ENCODE peak calls at places on chromosomes 1 and 21, in ten cellular contexts. F is transverse colon, A is body of pancreas, B is IMR-90, P is lower leg skin, I is tibial nerve, H is right lobe of liver, N is ovary, U is sigmoid colon, M is A549. V is an unnamed sample.
A peak's percentile ranks its signal among the peaks of the same experiment; 100 is the strongest.

GRCh38 chr1:84936116-84936810 is 43.3 kb upstream of the LPAR3 start:
- DNase-seq in F (peak; percentile 15), A (peak; percentile 54), B (peak; percentile 72), P (no peak), I (no peak), H (no peak), N (no peak), U (no peak), M (peak; percentile 46), V (peak; percentile 29)

GRCh38 chr1:58515794-58516401 is 30.6 kb downstream of the OMA1 start:
- DNase-seq in F (peak; percentile 21), A (peak; percentile 52), B (peak; percentile 85), P (no peak), I (no peak), H (no peak), N (no peak), U (peak; percentile 73), M (peak; percentile 70), V (peak; percentile 35)

GRCh38 chr1:182389619-182390047 is 2.0 kb downstream of the GLUL start:
- DNase-seq in F (peak; percentile 54), A (peak; percentile 83), B (no peak), P (peak; percentile 88), I (no peak), H (no peak), N (no peak), U (peak; percentile 78), M (no peak), V (peak; percentile 17)

GRCh38 chr21:29434081-29434480 is 135.4 kb downstream of the BACH1 start:
- DNase-seq in F (no peak), A (no peak), B (no peak), P (no peak), I (no peak), H (no peak), N (no peak), U (no peak), M (no peak), V (no peak)

GRCh38 chr21:33948951-33949444 is 33.4 kb upstream of the ATP5PO start:
- DNase-seq in F (no peak), A (no peak), B (no peak), P (no peak), I (no peak), H (no peak), N (no peak), U (no peak), M (no peak), V (no peak)

GRCh38 chr1:11062965-11063401 is 3.2 kb upstream of the SRM start:
- DNase-seq in F (no peak), A (no peak), B (no peak), P (peak; percentile 56), I (no peak), H (no peak), N (no peak), U (peak; percentile 40), M (no peak), V (no peak)

GRCh38 chr1:87927391-87928073 is 598.9 kb downstream of the LMO4 start:
- DNase-seq in F (no peak), A (no peak), B (no peak), P (no peak), I (no peak), H (no peak), N (no peak), U (no peak), M (no peak), V (no peak)

GRCh38 chr1:16356867-16357266 is 4.6 kb upstream of the FBXO42 start:
- DNase-seq in F (no peak), A (no peak), B (no peak), P (no peak), I (no peak), H (no peak), N (no peak), U (no peak), M (no peak), V (no peak)

GRCh38 chr1:175833502-175833901 is 90.1 kb upstream of the TNR start:
- DNase-seq in F (no peak), A (no peak), B (no peak), P (no peak), I (no peak), H (no peak), N (no peak), U (no peak), M (no peak), V (no peak)

GRCh38 chr1:210505601-210506564 is 177.2 kb downstream of the HHAT start:
- DNase-seq in F (no peak), A (no peak), B (no peak), P (no peak), I (no peak), H (no peak), N (no peak), U (no peak), M (no peak), V (peak; percentile 25)

GRCh38 chr1:204123376-204123775 is 28.5 kb downstream of the ETNK2 start:
- DNase-seq in F (peak; percentile 27), A (no peak), B (peak; percentile 7), P (no peak), I (no peak), H (no peak), N (no peak), U (no peak), M (no peak), V (no peak)

GRCh38 chr1:1348420-1349255 is 580 bp downstream of the DVL1 start:
- DNase-seq in F (no peak), A (peak; percentile 63), B (peak; percentile 46), P (no peak), I (no peak), H (no peak), N (peak; percentile 77), U (no peak), M (peak; percentile 63), V (no peak)

GRCh38 chr1:175900171-175900570 is 156.8 kb upstream of the TNR start:
- DNase-seq in F (no peak), A (no peak), B (peak; percentile 44), P (no peak), I (no peak), H (no peak), N (no peak), U (no peak), M (no peak), V (no peak)

GRCh38 chr1:91731815-91732214 is 154.1 kb downstream of the TGFBR3 start:
- DNase-seq in F (no peak), A (no peak), B (peak; percentile 49), P (no peak), I (no peak), H (no peak), N (no peak), U (no peak), M (no peak), V (no peak)

GRCh38 chr1:164891615-164892014 is 332.6 kb downstream of the PBX1 start:
- DNase-seq in F (no peak), A (no peak), B (no peak), P (no peak), I (no peak), H (no peak), N (no peak), U (no peak), M (peak; percentile 12), V (no peak)

GRCh38 chr1:59674605-59675004 is 140.1 kb upstream of the HOOK1 start:
- DNase-seq in F (peak; percentile 8), A (no peak), B (peak; percentile 24), P (no peak), I (no peak), H (no peak), N (no peak), U (peak; percentile 74), M (no peak), V (no peak)

GRCh38 chr1:59680044-59680443 is 134.7 kb upstream of the HOOK1 start:
- DNase-seq in F (no peak), A (no peak), B (no peak), P (no peak), I (no peak), H (no peak), N (no peak), U (no peak), M (no peak), V (no peak)

GRCh38 chr1:59678809-59679228 is 135.9 kb upstream of the HOOK1 start:
- DNase-seq in F (no peak), A (no peak), B (peak; percentile 98), P (no peak), I (no peak), H (no peak), N (no peak), U (no peak), M (peak; percentile 32), V (no peak)

GRCh38 chr1:59682405-59683080 is 132.2 kb upstream of the HOOK1 start:
- DNase-seq in F (no peak), A (no peak), B (peak; percentile 77), P (no peak), I (no peak), H (no peak), N (no peak), U (peak; percentile 77), M (no peak), V (no peak)

GRCh38 chr1:59678065-59678808 is 136.5 kb upstream of the HOOK1 start:
- DNase-seq in F (no peak), A (no peak), B (no peak), P (no peak), I (no peak), H (no peak), N (no peak), U (no peak), M (no peak), V (no peak)
- H3K4me3 ChIP-seq in F (no peak overlapping the region), A (no peak overlapping the region), B (no peak overlapping the region), P (no peak overlapping the region), I (no peak overlapping the region), H (no peak overlapping the region), N (no peak overlapping the region), U (no peak overlapping the region), M (no peak overlapping the region), V (no peak overlapping the region)

DNA sequence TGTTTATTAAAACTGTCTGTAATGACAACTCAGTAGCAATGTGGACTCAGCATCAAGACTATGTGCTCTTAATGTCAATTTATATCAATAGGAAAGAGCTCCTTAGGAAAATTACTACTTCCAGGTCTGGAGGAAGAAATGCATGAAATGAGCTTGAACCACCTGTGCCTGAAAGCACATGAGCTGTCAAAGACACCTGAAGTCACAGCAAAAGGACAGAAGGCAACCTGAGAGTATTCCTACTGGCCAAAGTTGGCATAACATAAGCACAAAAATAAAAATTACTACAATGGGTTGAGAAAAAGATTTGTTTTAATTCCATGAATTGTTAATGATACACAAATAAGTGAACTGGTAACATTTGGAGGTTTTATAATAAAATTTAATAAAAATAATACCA is 13.4 kb upstream of the KRTAP7-1 start:
- DNase-seq in F (no peak), A (no peak), B (no peak), P (no peak), I (no peak), H (no peak), N (no peak), U (no peak), M (no peak), V (no peak)
- TF ChIP-seq CTCF in F (no peak), A (no peak), B (no peak), P (no peak), I (no peak), H (no peak), N (no peak), U (no peak), M (no peak), V (no peak)

GRCh38 chr1:156992215-156992614 is 53.3 kb downstream of the ARHGEF11 start:
- DNase-seq in F (peak; percentile 20), A (no peak), B (no peak), P (no peak), I (no peak), H (no peak), N (no peak), U (no peak), M (no peak), V (no peak)
- TF ChIP-seq POLR2A in F (no peak), A (no peak), B (no peak), P (no peak), I (no peak), H (no peak), N (no peak), U (no peak), M (no peak), V (no peak)

GRCh38 chr1:215488850-215489249 is 78.3 kb upstream of the KCTD3 start:
- DNase-seq in F (no peak), A (no peak), B (no peak), P (no peak), I (no peak), H (no peak), N (no peak), U (no peak), M (no peak), V (no peak)
- H3K4me3 ChIP-seq in F (no peak overlapping the region), A (no peak overlapping the region), B (no peak overlapping the region), P (no peak overlapping the region), I (no peak overlapping the region), H (no peak overlapping the region), N (no peak overlapping the region), U (no peak overlapping the region), M (no peak overlapping the region), V (no peak overlapping the region)

V was measured in heart left ventricle.